ENCODE peak calls at places on chromosomes 5 and 9, in six cellular contexts. K is AG09309; D is mesenchymal stem cell; F is naive thymus-derived CD8-positive, alpha-beta T cell; O is KBM-7; H is PC-3. W is an unnamed sample.

GRCh38 chr5:37867634-37868033 is 27.8 kb upstream of the GDNF start:
- DNase-seq in K (no peak), D (peak), F (no peak), O (no peak), H (no peak), W (no peak)

GRCh38 chr5:172939045-172939444 is 20.2 kb upstream of the RPL26L1 start:
- DNase-seq in K (no peak), D (peak), F (no peak), O (peak), H (peak), W (no peak)

GRCh38 chr5:130868186-130868821 is 296.8 kb downstream of the HINT1 start:
- DNase-seq in K (peak), D (peak), F (no peak), O (no peak), H (no peak), W (no peak)

GRCh38 chr5:151743535-151743934 is 14.9 kb downstream of the ATOX1 start:
- DNase-seq in K (no peak), D (no peak), F (no peak), O (no peak), H (no peak), W (no peak)

GRCh38 chr5:143828710-143829109 is 16.7 kb downstream of the HMHB1 start:
- DNase-seq in K (no peak), D (peak), F (no peak), O (no peak), H (no peak), W (no peak)

GRCh38 chr9:37916471-37917314 is 12.8 kb upstream of the SLC25A51 start:
- DNase-seq in K (no peak), D (no peak), F (no peak), O (no peak), H (no peak), W (no peak)

GRCh38 chr9:20786807-20787206 is 102.7 kb downstream of the FOCAD start:
- DNase-seq in K (no peak), D (no peak), F (no peak), O (no peak), H (no peak), W (no peak)

GRCh38 chr5:177471610-177472356 is 1.7 kb downstream of the DBN1 start:
- DNase-seq in K (no peak), D (no peak), F (peak), O (no peak), H (no peak), W (no peak)

GRCh38 chr5:15993934-15994333 is 185.7 kb downstream of the MARCHF11 start:
- DNase-seq in K (no peak), D (peak), F (no peak), O (no peak), H (no peak), W (no peak)

GRCh38 chr5:158590936-158591863 is 508.5 kb downstream of the EBF1 start:
- DNase-seq in K (no peak), D (peak), F (no peak), O (no peak), H (peak), W (no peak)

GRCh38 chr5:145867806-145868205 is 5.0 kb downstream of the GRXCR2 start:
- DNase-seq in K (no peak), D (peak), F (no peak), O (no peak), H (no peak), W (no peak)

GRCh38 chr5:175521313-175521833 is 43.0 kb downstream of the SFXN1 start:
- DNase-seq in K (no peak), D (no peak), F (peak), O (no peak), H (no peak), W (no peak)

GRCh38 chr5:149162401-149163084 is 21.2 kb downstream of the ABLIM3 start:
- DNase-seq in K (no peak), D (peak), F (no peak), O (no peak), H (peak), W (no peak)

GRCh38 chr9:120659617-120660169 is 54.6 kb downstream of the MEGF9 start:
- DNase-seq in K (no peak), D (no peak), F (no peak), O (no peak), H (no peak), W (no peak)

GRCh38 chr9:29556317-29556716 is 1983.0 kb upstream of the C9orf72 start:
- DNase-seq in K (no peak), D (peak), F (no peak), O (peak), H (peak), W (peak)

GRCh38 chr9:79764377-79764776 is 192.6 kb downstream of the TLE4 start:
- DNase-seq in K (peak), D (peak), F (no peak), O (no peak), H (peak), W (peak)

GRCh38 chr5:76831108-76831447 is 12.2 kb downstream of the F2RL1 start:
- DNase-seq in K (peak), D (peak), F (no peak), O (no peak), H (peak), W (no peak)

GRCh38 chr5:157109744-157110143 is 900 bp upstream of the HAVCR2 start:
- DNase-seq in K (no peak), D (no peak), F (peak), O (peak), H (no peak), W (no peak)

GRCh38 chr9:88355166-88355565 is 33.1 kb upstream of the SPIN1 start:
- DNase-seq in K (no peak), D (no peak), F (no peak), O (no peak), H (peak), W (no peak)

GRCh38 chr5:61744690-61745619 is 412.9 kb downstream of the ZSWIM6 start:
- DNase-seq in K (no peak), D (no peak), F (no peak), O (no peak), H (peak), W (no peak)

GRCh38 chr9:110389148-110389783 is 51.6 kb upstream of the TXNDC8 start:
- DNase-seq in K (no peak), D (no peak), F (no peak), O (no peak), H (no peak), W (no peak)